ENCODE peak calls at places on chromosomes 11 and 22, in ten cellular contexts. One of them, this sample, is unnamed.

GRCh38 chr22:50083462-50084081 is 1.7 kb downstream of the MLC1 start:
- DNase-seq in adipocyte: no peak
- DNase-seq in stimulated activated naive B cell treated with anti-CD40 and anti-IgM and Interleukin-4, amounts not matched to agents 10 μg/mL and 1 μg/mL and 100 μg/mL, for 72 hours: no peak
- DNase-seq in mesothelial cell of epicardium: no peak
- DNase-seq in stimulated activated CD8-positive, alpha-beta memory T cell treated with anti-CD3 and anti-CD28 coated beads, Interleukin-7, amount 100 ng/mL, for 1 hour: no peak
- DNase-seq in sigmoid colon: no peak
- DNase-seq in hypothalamus: no peak
- DNase-seq in A172: no peak
- DNase-seq in neural progenitor cell: no peak
- DNase-seq in SW 1271: no peak
- DNase-seq in this sample: no peak

GRCh38 chr11:45578286-45578685 is 87.1 kb downstream of the CHST1 start:
- DNase-seq in sigmoid colon: no peak
- DNase-seq in stimulated activated naive B cell treated with anti-CD40 and anti-IgM and Interleukin-4, amounts not matched to agents 10 μg/mL and 1 μg/mL and 100 μg/mL, for 72 hours: no peak
- DNase-seq in neural progenitor cell: no peak
- DNase-seq in SW 1271: no peak
- DNase-seq in A172: no peak
- DNase-seq in mesothelial cell of epicardium: no peak
- DNase-seq in hypothalamus: no peak
- DNase-seq in adipocyte: no peak
- DNase-seq in stimulated activated CD8-positive, alpha-beta memory T cell treated with anti-CD3 and anti-CD28 coated beads, Interleukin-7, amount 100 ng/mL, for 1 hour: no peak
- DNase-seq in this sample: peak

GRCh38 chr11:95372097-95372656 is 141.2 kb upstream of the SESN3 start:
- DNase-seq in mesothelial cell of epicardium: no peak
- DNase-seq in sigmoid colon: no peak
- DNase-seq in stimulated activated CD8-positive, alpha-beta memory T cell treated with anti-CD3 and anti-CD28 coated beads, Interleukin-7, amount 100 ng/mL, for 1 hour: no peak
- DNase-seq in neural progenitor cell: no peak
- DNase-seq in stimulated activated naive B cell treated with anti-CD40 and anti-IgM and Interleukin-4, amounts not matched to agents 10 μg/mL and 1 μg/mL and 100 μg/mL, for 72 hours: no peak
- DNase-seq in adipocyte: no peak
- DNase-seq in A172: no peak
- DNase-seq in hypothalamus: no peak
- DNase-seq in SW 1271: no peak
- DNase-seq in this sample: no peak

GRCh38 chr11:57547854-57548377 is 10.5 kb downstream of the SMTNL1 start:
- DNase-seq in stimulated activated naive B cell treated with anti-CD40 and anti-IgM and Interleukin-4, amounts not matched to agents 10 μg/mL and 1 μg/mL and 100 μg/mL, for 72 hours: peak
- DNase-seq in stimulated activated CD8-positive, alpha-beta memory T cell treated with anti-CD3 and anti-CD28 coated beads, Interleukin-7, amount 100 ng/mL, for 1 hour: no peak
- DNase-seq in A172: no peak
- DNase-seq in neural progenitor cell: no peak
- DNase-seq in SW 1271: no peak
- DNase-seq in adipocyte: no peak
- DNase-seq in sigmoid colon: no peak
- DNase-seq in hypothalamus: no peak
- DNase-seq in mesothelial cell of epicardium: no peak
- DNase-seq in this sample: peak

GRCh38 chr22:22925146-22925794 is 37.7 kb downstream of the IGLL5 start:
- DNase-seq in neural progenitor cell: no peak
- DNase-seq in A172: no peak
- DNase-seq in mesothelial cell of epicardium: no peak
- DNase-seq in stimulated activated naive B cell treated with anti-CD40 and anti-IgM and Interleukin-4, amounts not matched to agents 10 μg/mL and 1 μg/mL and 100 μg/mL, for 72 hours: no peak
- DNase-seq in hypothalamus: no peak
- DNase-seq in stimulated activated CD8-positive, alpha-beta memory T cell treated with anti-CD3 and anti-CD28 coated beads, Interleukin-7, amount 100 ng/mL, for 1 hour: no peak
- DNase-seq in sigmoid colon: no peak
- DNase-seq in SW 1271: no peak
- DNase-seq in adipocyte: no peak
- DNase-seq in this sample: no peak

GRCh38 chr22:35705141-35705540 is 12.5 kb upstream of the APOL5 start:
- DNase-seq in SW 1271: no peak
- DNase-seq in A172: peak
- DNase-seq in mesothelial cell of epicardium: no peak
- DNase-seq in hypothalamus: no peak
- DNase-seq in adipocyte: peak
- DNase-seq in stimulated activated naive B cell treated with anti-CD40 and anti-IgM and Interleukin-4, amounts not matched to agents 10 μg/mL and 1 μg/mL and 100 μg/mL, for 72 hours: no peak
- DNase-seq in sigmoid colon: no peak
- DNase-seq in neural progenitor cell: no peak
- DNase-seq in stimulated activated CD8-positive, alpha-beta memory T cell treated with anti-CD3 and anti-CD28 coated beads, Interleukin-7, amount 100 ng/mL, for 1 hour: no peak
- DNase-seq in this sample: no peak

GRCh38 chr11:47389577-47390072 is 11.3 kb upstream of the SPI1 start:
- DNase-seq in mesothelial cell of epicardium: no peak
- DNase-seq in A172: no peak
- DNase-seq in adipocyte: no peak
- DNase-seq in hypothalamus: no peak
- DNase-seq in SW 1271: no peak
- DNase-seq in sigmoid colon: no peak
- DNase-seq in stimulated activated CD8-positive, alpha-beta memory T cell treated with anti-CD3 and anti-CD28 coated beads, Interleukin-7, amount 100 ng/mL, for 1 hour: no peak
- DNase-seq in neural progenitor cell: no peak
- DNase-seq in stimulated activated naive B cell treated with anti-CD40 and anti-IgM and Interleukin-4, amounts not matched to agents 10 μg/mL and 1 μg/mL and 100 μg/mL, for 72 hours: no peak
- DNase-seq in this sample: no peak

GRCh38 chr22:43343262-43343988 is at the start of gene SCUBE1:
- DNase-seq in neural progenitor cell: peak
- DNase-seq in sigmoid colon: no peak
- DNase-seq in A172: no peak
- DNase-seq in mesothelial cell of epicardium: peak
- DNase-seq in SW 1271: peak
- DNase-seq in hypothalamus: no peak
- DNase-seq in stimulated activated naive B cell treated with anti-CD40 and anti-IgM and Interleukin-4, amounts not matched to agents 10 μg/mL and 1 μg/mL and 100 μg/mL, for 72 hours: peak
- DNase-seq in adipocyte: peak
- DNase-seq in stimulated activated CD8-positive, alpha-beta memory T cell treated with anti-CD3 and anti-CD28 coated beads, Interleukin-7, amount 100 ng/mL, for 1 hour: no peak
- DNase-seq in this sample: no peak

GRCh38 chr11:131665344-131665968 is 295.0 kb downstream of the NTM start:
- DNase-seq in SW 1271: no peak
- DNase-seq in hypothalamus: no peak
- DNase-seq in stimulated activated CD8-positive, alpha-beta memory T cell treated with anti-CD3 and anti-CD28 coated beads, Interleukin-7, amount 100 ng/mL, for 1 hour: no peak
- DNase-seq in neural progenitor cell: no peak
- DNase-seq in adipocyte: no peak
- DNase-seq in sigmoid colon: no peak
- DNase-seq in stimulated activated naive B cell treated with anti-CD40 and anti-IgM and Interleukin-4, amounts not matched to agents 10 μg/mL and 1 μg/mL and 100 μg/mL, for 72 hours: no peak
- DNase-seq in A172: no peak
- DNase-seq in mesothelial cell of epicardium: no peak
- DNase-seq in this sample: no peak

GRCh38 chr22:49636214-49636613 is 191.5 kb downstream of the BRD1 start:
- DNase-seq in A172: no peak
- DNase-seq in stimulated activated naive B cell treated with anti-CD40 and anti-IgM and Interleukin-4, amounts not matched to agents 10 μg/mL and 1 μg/mL and 100 μg/mL, for 72 hours: no peak
- DNase-seq in stimulated activated CD8-positive, alpha-beta memory T cell treated with anti-CD3 and anti-CD28 coated beads, Interleukin-7, amount 100 ng/mL, for 1 hour: no peak
- DNase-seq in neural progenitor cell: no peak
- DNase-seq in hypothalamus: no peak
- DNase-seq in mesothelial cell of epicardium: no peak
- DNase-seq in adipocyte: no peak
- DNase-seq in SW 1271: no peak
- DNase-seq in sigmoid colon: no peak
- DNase-seq in this sample: no peak

GRCh38 chr11:35549787-35550186 is 24.4 kb upstream of the PAMR1 start:
- DNase-seq in neural progenitor cell: peak
- DNase-seq in mesothelial cell of epicardium: no peak
- DNase-seq in sigmoid colon: no peak
- DNase-seq in A172: peak
- DNase-seq in stimulated activated CD8-positive, alpha-beta memory T cell treated with anti-CD3 and anti-CD28 coated beads, Interleukin-7, amount 100 ng/mL, for 1 hour: no peak
- DNase-seq in adipocyte: peak
- DNase-seq in stimulated activated naive B cell treated with anti-CD40 and anti-IgM and Interleukin-4, amounts not matched to agents 10 μg/mL and 1 μg/mL and 100 μg/mL, for 72 hours: no peak
- DNase-seq in SW 1271: peak
- DNase-seq in hypothalamus: no peak
- DNase-seq in this sample: no peak